ENCODE peak calls at places on chromosome 1, in ten cellular contexts. E is adrenal gland; B is naive thymus-derived CD4-positive, alpha-beta T cell; L is stimulated activated CD8-positive, alpha-beta memory T cell treated with anti-CD3 and anti-CD28 coated beads, Interleukin-2, amount 100 ng/mL, for 48 hours; Y is COR-L47; T is CD8-positive, alpha-beta memory T cell; C is fibroblast of mammary gland; V is lower leg skin; M is psoas muscle; O is central memory CD8-positive, alpha-beta T cell. I is an unnamed sample.

GRCh38 chr1:176801553-176802020 is 338.6 kb downstream of the PAPPA2 start:
- DNase-seq in E (no peak), B (no peak), L (no peak), Y (no peak), T (no peak), C (peak), V (peak), M (peak), O (no peak), I (no peak)

GRCh38 chr1:204806943-204807624 is 63.6 kb upstream of the NFASC start:
- DNase-seq in E (peak), B (peak), L (peak), Y (peak), T (peak), C (peak), V (peak), M (peak), O (peak), I (peak)

GRCh38 chr1:232806071-232806510 is 875 bp downstream of the MAP10 start:
- DNase-seq in E (no peak), B (no peak), L (no peak), Y (no peak), T (no peak), C (no peak), V (no peak), M (no peak), O (no peak), I (no peak)

GRCh38 chr1:44501022-44501910 is 96.2 kb downstream of the RNF220 start:
- DNase-seq in E (no peak), B (no peak), L (no peak), Y (no peak), T (no peak), C (no peak), V (no peak), M (no peak), O (no peak), I (no peak)

GRCh38 chr1:218361298-218362065 is 16.3 kb downstream of the TGFB2 start:
- DNase-seq in E (no peak), B (no peak), L (no peak), Y (no peak), T (no peak), C (peak), V (no peak), M (no peak), O (no peak), I (no peak)

GRCh38 chr1:245091818-245092637 is 62.8 kb upstream of the KIF26B start:
- DNase-seq in E (peak), B (no peak), L (no peak), Y (no peak), T (no peak), C (peak), V (peak), M (peak), O (no peak), I (peak)

GRCh38 chr1:228457017-228457395 is 30.2 kb upstream of the RNF187 start:
- DNase-seq in E (no peak), B (no peak), L (no peak), Y (peak), T (no peak), C (peak), V (no peak), M (no peak), O (no peak), I (no peak)

GRCh38 chr1:171441278-171441677 is 44.1 kb upstream of the PRRC2C start:
- DNase-seq in E (no peak), B (no peak), L (no peak), Y (no peak), T (no peak), C (peak), V (no peak), M (no peak), O (no peak), I (no peak)

GRCh38 chr1:30694248-30695175 is 28.9 kb downstream of the MATN1 start:
- DNase-seq in E (no peak), B (no peak), L (no peak), Y (no peak), T (no peak), C (no peak), V (no peak), M (no peak), O (no peak), I (no peak)

GRCh38 chr1:36223373-36223995 is 759 bp upstream of the THRAP3 start:
- DNase-seq in E (no peak), B (no peak), L (no peak), Y (no peak), T (no peak), C (peak), V (no peak), M (no peak), O (no peak), I (no peak)

GRCh38 chr1:196071452-196071851 is 536.8 kb downstream of the KCNT2 start:
- DNase-seq in E (no peak), B (no peak), L (no peak), Y (no peak), T (no peak), C (no peak), V (no peak), M (no peak), O (no peak), I (no peak)

GRCh38 chr1:119966020-119966419 is 69.7 kb upstream of the ADAM30 start:
- DNase-seq in E (no peak), B (no peak), L (no peak), Y (no peak), T (no peak), C (peak), V (no peak), M (no peak), O (no peak), I (no peak)

GRCh38 chr1:110455151-110455550 is 4.2 kb downstream of the PROK1 start:
- DNase-seq in E (no peak), B (no peak), L (no peak), Y (no peak), T (no peak), C (no peak), V (no peak), M (no peak), O (no peak), I (no peak)

GRCh38 chr1:4397196-4397595 is 257.2 kb upstream of the AJAP1 start:
- DNase-seq in E (no peak), B (no peak), L (no peak), Y (peak), T (no peak), C (no peak), V (no peak), M (no peak), O (no peak), I (no peak)

GRCh38 chr1:23732363-23733224 is 10.7 kb upstream of the ELOA start:
- DNase-seq in E (no peak), B (no peak), L (no peak), Y (no peak), T (no peak), C (peak), V (no peak), M (no peak), O (no peak), I (no peak)

GRCh38 chr1:179921472-179921871 is 33.1 kb upstream of the CEP350 start:
- DNase-seq in E (no peak), B (no peak), L (no peak), Y (no peak), T (no peak), C (no peak), V (no peak), M (no peak), O (no peak), I (no peak)

GRCh38 chr1:8671313-8671917 is 146.0 kb downstream of the RERE start:
- DNase-seq in E (no peak), B (no peak), L (no peak), Y (peak), T (no peak), C (peak), V (no peak), M (no peak), O (no peak), I (peak)